ENCODE peak calls at places on chromosomes 11 and 22, in six cellular contexts. B is adrenal gland, U is body of pancreas, H is lower leg skin, O is lower lobe of right lung, M is pancreas. A is an unnamed sample.
A peak's percentile ranks its signal among the peaks of the same experiment; 100 is the strongest.

GRCh38 chr11:67373916-67374570 is 645 bp upstream of the CLCF1 start:
- DNase-seq in U (peak; percentile 94), H (peak; percentile 95), M (peak; percentile 87), B (peak; percentile 83), O (peak; percentile 89), A (peak; percentile 70)

GRCh38 chr11:17529814-17530162 is 14.4 kb downstream of the USH1C start:
- DNase-seq in M (no peak), U (no peak), B (no peak), H (no peak), O (no peak), A (no peak)

GRCh38 chr22:48248901-48249455 is 1486.5 kb downstream of the TBC1D22A start:
- DNase-seq in H (peak; percentile 77), U (no peak), B (no peak), O (no peak), M (no peak), A (no peak)

GRCh38 chr11:6992457-6993431 is 27.4 kb downstream of the ZNF214 start:
- DNase-seq in O (no peak), B (no peak), M (no peak), H (no peak), U (no peak), A (no peak)

GRCh38 chr11:92978226-92979111 is 9.0 kb downstream of the MTNR1B start:
- DNase-seq in M (no peak), H (no peak), U (peak; percentile 25), O (no peak), B (no peak), A (no peak)

GRCh38 chr11:134701564-134702165 is 289.6 kb upstream of the B3GAT1 start:
- DNase-seq in M (no peak), B (no peak), H (peak; percentile 63), O (no peak), U (no peak), A (no peak)

GRCh38 chr22:43000441-43001175 is 14.3 kb downstream of the PACSIN2 start:
- DNase-seq in M (no peak), B (no peak), O (peak; percentile 38), H (no peak), U (no peak), A (no peak)

GRCh38 chr11:118415739-118416068 is 14.3 kb downstream of the ATP5MG start:
- DNase-seq in O (no peak), H (no peak), M (no peak), U (peak; percentile 48), B (peak; percentile 59), A (no peak)

GRCh38 chr11:8372641-8373381 is 109.1 kb upstream of the LMO1 start:
- DNase-seq in O (no peak), B (no peak), M (no peak), U (no peak), H (peak; percentile 79), A (no peak)

GRCh38 chr11:56841210-56841810 is 92.8 kb upstream of the OR9G4 start:
- DNase-seq in H (no peak), U (peak; percentile 48), M (peak; percentile 12), B (peak; percentile 43), O (no peak), A (no peak)

GRCh38 chr11:73530109-73530508 is 67.8 kb downstream of the FAM168A start:
- DNase-seq in O (no peak), U (no peak), B (no peak), H (no peak), M (no peak), A (no peak)
- TF ChIP-seq CTCF in O (peak; percentile 13), U (no peak), B (no peak), H (no peak), M (no peak), A (no peak)

DNA sequence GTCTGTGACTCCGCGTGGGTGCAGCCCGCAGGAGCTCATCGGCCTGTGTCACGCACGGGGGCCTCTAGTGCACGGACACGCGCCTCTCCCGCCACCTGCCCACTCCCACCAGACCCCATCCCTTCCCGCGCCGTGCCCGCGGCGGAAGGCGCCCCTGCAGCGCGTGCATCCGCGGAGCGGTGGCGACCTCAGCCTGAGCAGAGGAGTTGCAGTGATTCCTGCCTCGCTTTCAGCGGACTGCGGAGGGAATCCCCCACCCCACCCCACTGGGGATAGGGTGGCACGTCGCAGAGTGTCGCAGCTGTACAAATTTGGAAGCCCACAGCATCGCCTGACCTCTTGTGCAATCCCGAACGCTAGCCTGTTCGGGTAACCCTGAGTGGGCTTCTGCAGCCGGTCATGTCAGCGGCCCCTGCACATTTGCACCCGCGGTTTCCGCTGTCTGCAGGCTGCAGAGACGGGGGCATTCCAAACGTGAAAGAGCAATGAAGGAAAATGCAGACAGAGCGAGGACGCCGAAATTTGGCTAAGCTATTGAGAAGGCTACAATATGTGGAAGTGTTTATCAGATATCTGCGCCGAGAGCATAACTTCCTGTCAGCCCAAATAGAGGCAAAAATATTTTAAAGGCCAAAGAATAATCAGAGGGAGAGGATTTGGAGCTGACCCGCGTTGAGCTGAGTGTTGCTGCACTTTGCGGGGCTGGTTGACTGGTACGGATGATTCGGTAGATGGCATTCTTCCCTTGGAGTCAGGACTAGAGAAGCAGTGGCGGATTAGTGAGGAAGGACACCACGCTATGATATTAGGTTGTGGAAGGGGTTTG is 619 bp upstream of the ARHGAP20 start:
- DNase-seq in O (no peak), H (no peak), B (peak; percentile 36), U (no peak), M (no peak), A (peak; percentile 23)
- TF ChIP-seq CTCF in O (no peak), H (no peak), B (peak; percentile 3), U (no peak), M (no peak), A (no peak)

DNA sequence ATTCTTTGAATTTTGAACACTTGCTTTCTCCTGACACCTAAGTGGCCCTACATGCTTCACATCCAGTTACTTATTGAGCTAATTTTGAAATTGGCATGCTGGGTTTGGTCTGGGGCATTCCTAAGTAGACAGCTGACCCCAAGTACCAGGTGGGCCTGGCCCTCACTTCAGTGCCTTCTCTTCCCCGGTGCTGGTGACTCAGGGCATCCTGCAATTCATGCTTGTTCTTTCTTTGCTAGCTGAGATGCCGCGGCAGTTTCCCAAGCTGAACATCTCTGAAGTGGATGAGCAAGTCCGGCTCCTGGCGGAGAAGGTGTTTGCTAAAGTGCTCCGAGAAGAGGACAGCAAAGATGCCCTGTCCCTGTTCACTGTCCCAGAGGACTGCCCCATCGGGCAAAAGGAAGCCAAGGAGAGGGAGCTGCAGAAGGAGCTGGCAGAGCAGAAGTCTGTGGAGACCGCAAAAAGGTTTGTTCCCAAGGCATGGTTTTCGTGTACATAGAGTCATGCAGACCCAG is 6.3 kb downstream of the AMPD3 start:
- DNase-seq in H (peak; percentile 54), O (no peak), B (no peak), M (no peak), U (no peak), A (no peak)
- TF ChIP-seq CTCF in H (no peak), O (no peak), B (no peak), M (no peak), U (no peak), A (no peak)

GRCh38 chr11:43935131-43935979 is 7.1 kb upstream of the C11orf96 start:
- DNase-seq in B (no peak), M (no peak), U (no peak), O (no peak), H (peak; percentile 77), A (no peak)

GRCh38 chr11:43936081-43936480 is 6.4 kb upstream of the C11orf96 start:
- DNase-seq in B (no peak), U (no peak), O (no peak), H (peak; percentile 6), M (no peak), A (no peak)

GRCh38 chr11:43934359-43935130 is 7.9 kb upstream of the C11orf96 start:
- DNase-seq in O (no peak), B (no peak), H (peak; percentile 50), M (no peak), U (no peak), A (no peak)

GRCh38 chr11:43941257-43941879 is 1.1 kb upstream of the C11orf96 start:
- DNase-seq in B (no peak), H (peak; percentile 82), O (no peak), U (no peak), M (no peak), A (no peak)

GRCh38 chr11:43937434-43938411 is 4.7 kb upstream of the C11orf96 start:
- DNase-seq in M (no peak), B (peak; percentile 65), U (no peak), O (no peak), H (peak; percentile 81), A (no peak)
- TF ChIP-seq CTCF in M (no peak), B (peak; percentile 10), U (no peak), O (no peak), H (no peak), A (no peak)

GRCh38 chr11:1126935-1127663 is 30.7 kb upstream of the MUC5AC start:
- DNase-seq in H (peak; percentile 72), U (no peak), O (no peak), B (no peak), M (no peak), A (peak; percentile 14)
- TF ChIP-seq CTCF in H (no peak), U (no peak), O (no peak), B (no peak), M (no peak), A (no peak)

GRCh38 chr22:22070371-22070824 is 87.8 kb upstream of the TOP3B start:
- DNase-seq in H (no peak), M (no peak), O (no peak), U (no peak), B (no peak), A (no peak)
- TF ChIP-seq CTCF in H (no peak), M (no peak), O (no peak), U (no peak), B (no peak), A (no peak)

GRCh38 chr11:19995131-19995530 is 165.1 kb downstream of the DBX1 start:
- DNase-seq in B (no peak), H (no peak), M (no peak), O (no peak), U (peak; percentile 60), A (no peak)
- TF ChIP-seq CTCF in B (no peak), H (no peak), M (no peak), O (no peak), U (no peak), A (no peak)

GRCh38 chr22:33597274-33597985 is 322.8 kb downstream of the LARGE1 start:
- DNase-seq in O (no peak), U (no peak), H (peak; percentile 83), M (no peak), B (peak; percentile 29), A (no peak)
- TF ChIP-seq CTCF in O (no peak), U (no peak), H (no peak), M (no peak), B (no peak), A (no peak)

A was measured in omental fat pad.